ENCODE peak calls at places on chromosomes 11 and 22, in five cellular contexts. Z is H1, W is GM12878, A is HepG2, M is K562. I is an unnamed sample.

GRCh38 chr11:97739892-97740782 is 1280.6 kb upstream of the CNTN5 start:
- DNase-seq in Z (no peak), A (peak), M (no peak), W (no peak), I (no peak)

GRCh38 chr22:36505998-36506635 is 723 bp downstream of the FOXRED2 start:
- DNase-seq in M (peak), Z (no peak), W (no peak), A (no peak), I (no peak)

GRCh38 chr11:132427611-132428010 is 1057.2 kb downstream of the NTM start:
- DNase-seq in M (no peak), A (no peak), Z (no peak), W (no peak), I (no peak)

GRCh38 chr11:10358696-10359095 is 53.8 kb downstream of the ADM start:
- DNase-seq in W (no peak), A (no peak), Z (no peak), M (no peak), I (no peak)

GRCh38 chr22:46349238-46349637 is 13.7 kb downstream of the TRMU start:
- DNase-seq in W (no peak), Z (no peak), A (no peak), M (no peak), I (no peak)

GRCh38 chr11:30328676-30329075 is 5.8 kb downstream of the ARL14EP start:
- DNase-seq in A (no peak), M (no peak), W (no peak), Z (no peak), I (no peak)

GRCh38 chr11:11318479-11318878 is 34.6 kb downstream of the CSNK2A3 start:
- DNase-seq in M (no peak), Z (no peak), W (no peak), A (no peak), I (no peak)

GRCh38 chr11:116731097-116731761 is 41.6 kb downstream of the BUD13 start:
- DNase-seq in Z (peak), W (no peak), A (peak), M (no peak), I (no peak)

GRCh38 chr11:60389279-60389910 is 6.9 kb upstream of the MS4A14 start:
- DNase-seq in A (no peak), M (no peak), Z (no peak), W (peak), I (no peak)

GRCh38 chr11:35293034-35293433 is 126.3 kb downstream of the SLC1A2 start:
- DNase-seq in Z (no peak), W (no peak), M (no peak), A (no peak), I (no peak)

DNA sequence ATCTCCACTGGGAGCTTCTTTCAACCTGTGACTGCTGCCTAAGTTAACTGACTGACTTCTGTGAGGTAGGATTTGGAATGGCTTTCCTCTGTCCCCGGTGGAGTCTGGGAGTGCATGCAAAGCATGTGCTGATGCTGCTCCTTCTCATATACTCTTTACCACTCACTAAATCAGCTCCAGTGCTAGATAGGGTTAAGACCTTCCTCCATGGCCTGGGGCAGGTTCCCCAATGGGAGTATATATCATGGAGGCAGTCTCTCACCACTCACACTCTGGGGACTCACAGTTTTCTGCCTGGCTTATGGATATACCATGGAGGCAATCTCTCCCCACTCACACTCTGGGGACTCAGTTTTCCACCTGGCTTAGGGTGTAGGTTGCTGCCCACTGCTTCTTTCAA is 10.1 kb upstream of the FANCF start:
- DNase-seq in M (no peak), W (no peak), Z (no peak), A (no peak), I (no peak)
- TF ChIP-seq JUND in M (no peak), W (no peak), Z (no peak), A (no peak), I (no peak)

GRCh38 chr11:73047773-73048371 is 94.2 kb downstream of the FCHSD2 start:
- DNase-seq in A (no peak), M (no peak), Z (no peak), W (peak), I (no peak)

GRCh38 chr11:73053964-73054363 is 88.2 kb downstream of the FCHSD2 start:
- DNase-seq in Z (no peak), W (no peak), M (no peak), A (no peak), I (no peak)

DNA sequence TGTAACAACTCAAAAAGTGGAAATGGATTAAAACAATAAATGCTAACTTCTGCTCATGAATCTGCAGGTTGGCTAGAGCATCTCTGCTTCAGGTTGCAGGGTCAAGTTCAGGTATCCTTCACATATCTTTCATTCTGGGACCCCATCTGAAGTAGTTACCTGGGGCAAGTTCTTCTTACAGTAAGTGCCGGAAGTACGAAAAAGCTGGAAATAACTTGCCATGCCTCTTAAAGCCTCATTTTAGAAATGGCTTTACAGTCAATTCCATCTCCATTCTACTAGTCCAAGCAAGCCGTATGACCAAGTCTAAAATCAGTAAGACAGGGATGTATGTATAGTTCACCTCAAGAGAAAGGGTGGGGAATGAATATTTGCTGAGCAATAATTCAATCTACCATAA is 93.7 kb downstream of the FCHSD2 start:
- DNase-seq in A (no peak), M (no peak), W (no peak), Z (no peak), I (no peak)
- H3K4me3 ChIP-seq in A (no peak), M (no peak), W (peak), Z (no peak), I (no peak)

GRCh38 chr11:73158356-73159051 is 16.4 kb upstream of the FCHSD2 start:
- DNase-seq in W (no peak), M (no peak), Z (no peak), A (peak), I (no peak)
- TF ChIP-seq POLR2A in W (no peak), M (no peak), Z (no peak), A (peak), I (no peak)

GRCh38 chr11:114027941-114028340 is 31.6 kb upstream of the ZBTB16 start:
- DNase-seq in A (no peak), M (no peak), W (no peak), Z (no peak), I (no peak)

GRCh38 chr11:114033572-114033971 is 25.9 kb upstream of the ZBTB16 start:
- DNase-seq in Z (no peak), A (no peak), W (no peak), M (no peak), I (no peak)

GRCh38 chr11:114027396-114027795 is 32.1 kb upstream of the ZBTB16 start:
- DNase-seq in Z (no peak), M (no peak), A (no peak), W (no peak), I (no peak)

GRCh38 chr11:114034956-114035355 is 24.6 kb upstream of the ZBTB16 start:
- DNase-seq in M (no peak), W (no peak), Z (no peak), A (no peak), I (no peak)

DNA sequence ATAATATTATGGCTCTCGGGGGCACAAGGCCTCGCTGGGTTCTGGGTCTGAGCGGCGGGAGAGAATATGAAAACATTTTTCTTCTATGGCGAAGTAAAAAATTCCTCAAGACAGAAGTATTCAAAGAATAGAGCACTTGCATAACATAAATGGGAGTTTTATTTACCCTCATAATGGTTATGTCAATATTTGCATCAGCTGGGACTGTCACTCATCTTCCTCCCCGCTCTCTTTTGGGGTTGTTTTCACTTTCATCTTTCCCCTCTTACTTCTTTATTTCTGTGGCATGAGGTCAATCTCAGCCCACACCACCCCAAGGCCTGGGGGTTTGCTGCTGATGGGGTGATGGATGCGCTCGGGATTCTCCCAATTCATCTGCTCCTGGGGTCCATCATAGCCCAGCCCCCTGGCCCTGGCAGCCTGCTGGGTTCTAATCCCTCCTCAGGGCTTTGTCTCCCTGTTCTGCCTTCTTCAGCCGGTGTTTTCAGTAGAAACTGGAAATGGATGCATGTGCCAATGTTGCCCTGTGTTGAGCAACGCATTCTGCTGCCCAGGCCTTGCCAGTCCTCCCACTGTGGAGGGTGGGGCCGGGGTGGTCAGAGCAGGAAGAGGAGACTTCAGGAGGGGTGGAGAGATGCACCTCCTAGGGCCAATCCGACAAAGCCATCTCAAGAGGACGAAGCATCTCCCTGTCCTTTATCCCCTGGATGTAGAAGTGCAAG is 27.8 kb upstream of the ZBTB16 start:
- DNase-seq in W (no peak), Z (no peak), A (no peak), M (no peak), I (no peak)
- TF ChIP-seq JUND in W (no peak), Z (no peak), A (no peak), M (no peak), I (no peak)

DNA sequence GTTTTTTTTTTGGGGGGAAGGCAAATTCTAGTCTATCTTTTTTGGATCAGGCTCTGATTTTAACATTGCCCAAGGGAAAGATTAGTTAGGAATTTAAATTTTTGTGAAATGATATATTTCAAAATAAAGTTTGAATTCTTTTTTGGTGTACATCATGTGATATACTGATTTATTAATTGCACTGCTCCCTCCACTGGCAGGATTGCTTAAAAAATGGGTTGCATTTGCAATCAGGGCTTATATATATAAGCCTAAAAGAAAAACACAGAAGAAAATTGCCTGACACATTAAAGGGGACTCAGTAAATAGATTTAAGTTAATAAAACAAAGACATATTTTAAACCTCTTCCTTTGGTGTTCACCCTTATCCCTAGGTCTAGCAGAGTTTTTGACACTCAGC is 1.2 kb downstream of the DYNC2H1 start:
- DNase-seq in Z (no peak), W (no peak), M (no peak), A (no peak), I (no peak)
- H3K4me3 ChIP-seq in Z (peak), W (no peak), M (no peak), A (no peak), I (no peak)

I was measured in HCT116.